ENCODE peak calls at places on chromosome 4, in eight cellular contexts. One of them, this sample, is unnamed.

GRCh38 chr4:86497980-86498379 is 96.1 kb upstream of the PTPN13 start:
- DNase-seq in transverse colon: no peak
- DNase-seq in SK-N-SH: no peak
- DNase-seq in tibial nerve: no peak
- DNase-seq in GM12878: no peak
- DNase-seq in suprapubic skin: no peak
- DNase-seq in A549: no peak
- DNase-seq in upper lobe of left lung: peak
- DNase-seq in this sample: no peak

GRCh38 chr4:138749303-138749702 is 266.3 kb upstream of the NOCT start:
- DNase-seq in transverse colon: no peak
- DNase-seq in SK-N-SH: no peak
- DNase-seq in tibial nerve: no peak
- DNase-seq in GM12878: no peak
- DNase-seq in suprapubic skin: no peak
- DNase-seq in A549: no peak
- DNase-seq in upper lobe of left lung: peak
- DNase-seq in this sample: no peak

GRCh38 chr4:102501176-102501634 is at the start of gene NFKB1:
- DNase-seq in transverse colon: peak
- DNase-seq in SK-N-SH: no peak
- DNase-seq in tibial nerve: peak
- DNase-seq in GM12878: peak
- DNase-seq in suprapubic skin: peak
- DNase-seq in A549: peak
- DNase-seq in upper lobe of left lung: peak
- DNase-seq in this sample: no peak

GRCh38 chr4:116005806-116006088 is 892.3 kb upstream of the NDST4 start:
- DNase-seq in transverse colon: no peak
- DNase-seq in SK-N-SH: no peak
- DNase-seq in tibial nerve: no peak
- DNase-seq in GM12878: no peak
- DNase-seq in suprapubic skin: no peak
- DNase-seq in A549: no peak
- DNase-seq in upper lobe of left lung: no peak
- DNase-seq in this sample: no peak

GRCh38 chr4:165874799-165875371 is 1.8 kb downstream of the TLL1 start:
- DNase-seq in transverse colon: peak
- DNase-seq in SK-N-SH: peak
- DNase-seq in tibial nerve: no peak
- DNase-seq in GM12878: no peak
- DNase-seq in suprapubic skin: no peak
- DNase-seq in A549: peak
- DNase-seq in upper lobe of left lung: no peak
- DNase-seq in this sample: no peak

GRCh38 chr4:75513529-75514130 is 573 bp downstream of the RCHY1 start:
- DNase-seq in transverse colon: no peak
- DNase-seq in SK-N-SH: no peak
- DNase-seq in tibial nerve: no peak
- DNase-seq in GM12878: no peak
- DNase-seq in suprapubic skin: no peak
- DNase-seq in A549: no peak
- DNase-seq in upper lobe of left lung: no peak
- DNase-seq in this sample: no peak

GRCh38 chr4:110516106-110516922 is 40.4 kb downstream of the ENPEP start:
- DNase-seq in transverse colon: peak
- DNase-seq in SK-N-SH: peak
- DNase-seq in tibial nerve: peak
- DNase-seq in GM12878: peak
- DNase-seq in suprapubic skin: no peak
- DNase-seq in A549: peak
- DNase-seq in upper lobe of left lung: peak
- DNase-seq in this sample: no peak

GRCh38 chr4:177699365-177700213 is 257.4 kb upstream of the AGA start:
- DNase-seq in transverse colon: no peak
- DNase-seq in SK-N-SH: no peak
- DNase-seq in tibial nerve: no peak
- DNase-seq in GM12878: no peak
- DNase-seq in suprapubic skin: no peak
- DNase-seq in A549: peak
- DNase-seq in upper lobe of left lung: no peak
- DNase-seq in this sample: no peak

GRCh38 chr4:535181-535923 is 36.3 kb downstream of the PIGG start:
- DNase-seq in transverse colon: no peak
- DNase-seq in SK-N-SH: no peak
- DNase-seq in tibial nerve: no peak
- DNase-seq in GM12878: no peak
- DNase-seq in suprapubic skin: no peak
- DNase-seq in A549: no peak
- DNase-seq in upper lobe of left lung: no peak
- DNase-seq in this sample: no peak

GRCh38 chr4:136900706-136901105 is 631.6 kb downstream of the PCDH18 start:
- DNase-seq in transverse colon: no peak
- DNase-seq in SK-N-SH: no peak
- DNase-seq in tibial nerve: no peak
- DNase-seq in GM12878: no peak
- DNase-seq in suprapubic skin: no peak
- DNase-seq in A549: no peak
- DNase-seq in upper lobe of left lung: no peak
- DNase-seq in this sample: no peak

GRCh38 chr4:118754890-118755289 is 69.7 kb downstream of the METTL14 start:
- DNase-seq in transverse colon: no peak
- DNase-seq in SK-N-SH: no peak
- DNase-seq in tibial nerve: no peak
- DNase-seq in GM12878: no peak
- DNase-seq in suprapubic skin: no peak
- DNase-seq in A549: no peak
- DNase-seq in upper lobe of left lung: no peak
- DNase-seq in this sample: no peak

GRCh38 chr4:37873383-37873782 is 17.5 kb upstream of the TBC1D1 start:
- DNase-seq in transverse colon: no peak
- DNase-seq in SK-N-SH: no peak
- DNase-seq in tibial nerve: no peak
- DNase-seq in GM12878: no peak
- DNase-seq in suprapubic skin: no peak
- DNase-seq in A549: peak
- DNase-seq in upper lobe of left lung: no peak
- DNase-seq in this sample: no peak

DNA sequence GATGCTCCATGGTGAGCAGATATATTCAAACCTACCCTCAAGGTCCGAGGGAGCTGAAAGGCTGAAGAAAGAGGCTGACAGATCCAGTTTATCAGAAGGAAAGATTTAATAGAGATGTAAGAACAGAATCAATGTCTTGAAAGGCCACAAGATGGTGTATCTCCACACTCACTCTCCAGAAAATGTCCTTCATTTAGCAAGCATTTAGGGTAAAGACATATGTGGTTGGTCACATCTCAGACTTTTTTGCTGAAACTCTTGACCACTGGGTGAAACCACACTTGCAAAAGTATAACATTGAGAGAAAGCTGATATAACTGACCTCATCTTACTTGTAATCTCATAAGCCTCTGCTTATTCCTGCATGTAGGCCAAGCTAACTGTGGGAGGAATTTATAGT is 745.8 kb upstream of the GALNTL6 start:
- DNase-seq in transverse colon: no peak
- DNase-seq in SK-N-SH: no peak
- DNase-seq in tibial nerve: no peak
- DNase-seq in GM12878: peak
- DNase-seq in suprapubic skin: no peak
- DNase-seq in A549: peak
- DNase-seq in upper lobe of left lung: no peak
- DNase-seq in this sample: no peak
- TF ChIP-seq CTCF in transverse colon: no peak
- TF ChIP-seq CTCF in SK-N-SH: no peak
- TF ChIP-seq CTCF in tibial nerve: no peak
- TF ChIP-seq CTCF in GM12878: no peak
- TF ChIP-seq CTCF in suprapubic skin: no peak
- TF ChIP-seq CTCF in A549: no peak
- TF ChIP-seq CTCF in upper lobe of left lung: no peak
- TF ChIP-seq CTCF in this sample: no peak

DNA sequence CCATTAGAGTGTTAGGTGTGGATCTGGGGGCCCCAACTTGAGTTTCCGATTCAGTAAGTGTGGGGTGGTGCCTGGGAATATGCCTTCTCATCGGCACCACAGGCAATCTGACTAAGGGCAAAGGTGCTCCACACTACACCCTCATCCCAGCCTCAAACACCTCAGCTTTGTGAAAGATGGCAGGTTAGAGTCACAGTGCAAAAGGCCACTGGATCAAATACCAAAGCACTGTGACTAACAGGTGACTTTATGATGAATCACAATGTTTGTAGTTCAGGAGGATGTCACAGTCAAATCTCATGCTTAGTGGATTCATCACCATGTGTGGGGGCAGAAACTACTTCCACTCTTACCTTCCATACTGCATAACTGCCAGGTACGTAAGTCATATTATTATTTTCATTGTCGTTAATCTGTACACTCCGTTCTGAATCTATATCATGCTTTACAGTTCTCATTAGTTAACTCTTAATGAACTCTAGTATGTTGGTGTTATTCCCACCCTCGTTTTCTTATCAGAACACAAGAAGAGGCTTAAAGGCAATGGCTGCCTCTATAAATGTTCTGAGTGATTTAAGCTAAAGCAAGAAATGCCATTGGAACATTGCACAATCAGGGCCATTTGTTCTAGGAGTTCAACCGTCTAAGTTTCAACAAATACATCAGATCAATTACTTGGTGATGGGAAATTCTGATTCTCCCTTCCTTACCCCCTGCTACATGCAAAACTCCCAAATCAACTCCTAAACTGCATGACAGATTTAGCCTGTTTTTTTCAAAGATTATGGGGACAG is 50.2 kb downstream of the PRKG2 start:
- DNase-seq in transverse colon: peak
- DNase-seq in SK-N-SH: no peak
- DNase-seq in tibial nerve: no peak
- DNase-seq in GM12878: no peak
- DNase-seq in suprapubic skin: no peak
- DNase-seq in A549: peak
- DNase-seq in upper lobe of left lung: no peak
- DNase-seq in this sample: no peak
- TF ChIP-seq EP300 in transverse colon: no peak
- TF ChIP-seq EP300 in SK-N-SH: no peak
- TF ChIP-seq EP300 in tibial nerve: no peak
- TF ChIP-seq EP300 in GM12878: no peak
- TF ChIP-seq EP300 in suprapubic skin: no peak
- TF ChIP-seq EP300 in A549: no peak
- TF ChIP-seq EP300 in upper lobe of left lung: no peak
- TF ChIP-seq EP300 in this sample: no peak

GRCh38 chr4:77471821-77472495 is 133.7 kb upstream of the CXCL13 start:
- DNase-seq in transverse colon: no peak
- DNase-seq in SK-N-SH: no peak
- DNase-seq in tibial nerve: no peak
- DNase-seq in GM12878: no peak
- DNase-seq in suprapubic skin: no peak
- DNase-seq in A549: no peak
- DNase-seq in upper lobe of left lung: no peak
- DNase-seq in this sample: peak

DNA sequence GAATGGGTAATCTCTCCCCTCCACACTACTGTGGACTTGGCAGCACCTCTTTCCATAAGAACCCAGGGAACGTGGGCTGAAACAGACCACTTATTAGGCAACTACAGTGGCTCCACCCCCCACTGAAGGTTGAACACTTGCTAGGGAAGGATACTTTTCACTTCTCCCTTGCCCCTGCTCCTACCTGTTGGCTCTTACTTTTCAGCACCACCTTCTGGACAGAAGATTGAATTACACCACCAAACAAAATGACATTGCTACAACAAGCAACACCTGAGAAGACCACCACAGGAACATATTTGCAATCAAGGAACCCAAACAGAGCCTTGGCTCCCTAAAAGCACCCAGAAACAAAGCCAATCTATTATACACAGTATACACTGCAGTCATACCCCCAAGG is 132.1 kb upstream of the CXCL13 start:
- DNase-seq in transverse colon: no peak
- DNase-seq in SK-N-SH: peak
- DNase-seq in tibial nerve: no peak
- DNase-seq in GM12878: no peak
- DNase-seq in suprapubic skin: no peak
- DNase-seq in A549: peak
- DNase-seq in upper lobe of left lung: no peak
- DNase-seq in this sample: no peak
- TF ChIP-seq CTCF in transverse colon: peak
- TF ChIP-seq CTCF in SK-N-SH: peak
- TF ChIP-seq CTCF in tibial nerve: no peak
- TF ChIP-seq CTCF in GM12878: peak
- TF ChIP-seq CTCF in suprapubic skin: no peak
- TF ChIP-seq CTCF in A549: no peak
- TF ChIP-seq CTCF in upper lobe of left lung: peak
- TF ChIP-seq CTCF in this sample: no peak

GRCh38 chr4:78652282-78652876 is 100.8 kb downstream of the ANXA3 start:
- DNase-seq in transverse colon: no peak
- DNase-seq in SK-N-SH: no peak
- DNase-seq in tibial nerve: no peak
- DNase-seq in GM12878: no peak
- DNase-seq in suprapubic skin: no peak
- DNase-seq in A549: no peak
- DNase-seq in upper lobe of left lung: no peak
- DNase-seq in this sample: no peak
- TF ChIP-seq EP300 in transverse colon: no peak
- TF ChIP-seq EP300 in SK-N-SH: no peak
- TF ChIP-seq EP300 in tibial nerve: no peak
- TF ChIP-seq EP300 in GM12878: no peak
- TF ChIP-seq EP300 in suprapubic skin: no peak
- TF ChIP-seq EP300 in A549: no peak
- TF ChIP-seq EP300 in upper lobe of left lung: no peak
- TF ChIP-seq EP300 in this sample: no peak

GRCh38 chr4:89329280-89329679 is 21.7 kb upstream of the GPRIN3 start:
- DNase-seq in transverse colon: no peak
- DNase-seq in SK-N-SH: no peak
- DNase-seq in tibial nerve: no peak
- DNase-seq in GM12878: no peak
- DNase-seq in suprapubic skin: no peak
- DNase-seq in A549: no peak
- DNase-seq in upper lobe of left lung: no peak
- DNase-seq in this sample: no peak
- TF ChIP-seq CTCF in transverse colon: no peak
- TF ChIP-seq CTCF in SK-N-SH: no peak
- TF ChIP-seq CTCF in tibial nerve: no peak
- TF ChIP-seq CTCF in GM12878: no peak
- TF ChIP-seq CTCF in suprapubic skin: no peak
- TF ChIP-seq CTCF in A549: no peak
- TF ChIP-seq CTCF in upper lobe of left lung: no peak
- TF ChIP-seq CTCF in this sample: no peak

GRCh38 chr4:150176559-150176958 is 98.3 kb downstream of the DCLK2 start:
- DNase-seq in transverse colon: no peak
- DNase-seq in SK-N-SH: peak
- DNase-seq in tibial nerve: no peak
- DNase-seq in GM12878: no peak
- DNase-seq in suprapubic skin: no peak
- DNase-seq in A549: no peak
- DNase-seq in upper lobe of left lung: no peak
- DNase-seq in this sample: peak
- TF ChIP-seq EP300 in transverse colon: no peak
- TF ChIP-seq EP300 in SK-N-SH: peak
- TF ChIP-seq EP300 in tibial nerve: no peak
- TF ChIP-seq EP300 in GM12878: no peak
- TF ChIP-seq EP300 in suprapubic skin: no peak
- TF ChIP-seq EP300 in A549: no peak
- TF ChIP-seq EP300 in upper lobe of left lung: no peak
- TF ChIP-seq EP300 in this sample: no peak

This sample was measured in esophagus muscularis mucosa.